ENCODE peak calls at places on chromosomes 2 and 18, in four cellular contexts. G is mucosa of descending colon; Y is CD4-positive, alpha-beta memory T cell; X is GM23248. I is an unnamed sample.

GRCh38 chr2:110679337-110679707 is 1.5 kb upstream of the BUB1 start:
- DNase-seq in G (no peak), Y (no peak), X (peak; percentile 27), I (no peak)

GRCh38 chr18:32093106-32093511 is 1.4 kb downstream of the RNF138 start:
- DNase-seq in G (peak; percentile 75), Y (peak; percentile 47), X (peak; percentile 86), I (peak; percentile 68)

GRCh38 chr18:57819671-57820460 is 16.8 kb upstream of the ATP8B1 start:
- DNase-seq in G (no peak), Y (no peak), X (peak; percentile 82), I (peak; percentile 79)

GRCh38 chr18:3447035-3447894 is 2.7 kb upstream of the TGIF1 start:
- DNase-seq in G (peak; percentile 68), Y (no peak), X (peak; percentile 83), I (peak; percentile 77)

GRCh38 chr2:181438298-181438697 is 18.9 kb upstream of the ITGA4 start:
- DNase-seq in G (no peak), Y (no peak), X (no peak), I (no peak)

GRCh38 chr2:223313101-223313500 is 261.1 kb downstream of the KCNE4 start:
- DNase-seq in G (no peak), Y (no peak), X (no peak), I (no peak)

GRCh38 chr2:216004408-216005283 is 8.7 kb downstream of the MREG start:
- DNase-seq in G (no peak), Y (no peak), X (no peak), I (no peak)

GRCh38 chr2:86790134-86790827 is 432 bp downstream of the CD8A start:
- DNase-seq in G (no peak), Y (no peak), X (peak; percentile 27), I (no peak)

GRCh38 chr2:177322801-177323261 is 58.3 kb upstream of the NFE2L2 start:
- DNase-seq in G (no peak), Y (no peak), X (no peak), I (no peak)

GRCh38 chr18:74478876-74479275 is 17.3 kb upstream of the CNDP2 start:
- DNase-seq in G (no peak), Y (no peak), X (no peak), I (no peak)

GRCh38 chr2:57698935-57699449 is 347.6 kb upstream of the VRK2 start:
- DNase-seq in G (no peak), Y (no peak), X (no peak), I (no peak)

GRCh38 chr2:143732931-143733330 is 603.7 kb downstream of the ARHGAP15 start:
- DNase-seq in G (no peak), Y (no peak), X (no peak), I (no peak)

GRCh38 chr2:199457147-199458016 is at the start of gene SATB2:
- DNase-seq in G (peak; percentile 65), Y (no peak), X (peak; percentile 90), I (peak; percentile 84)

GRCh38 chr2:232942831-232943230 is 70.2 kb downstream of the NGEF start:
- DNase-seq in G (no peak), Y (no peak), X (peak; percentile 36), I (no peak)

GRCh38 chr2:46384457-46384815 is 87.2 kb downstream of the EPAS1 start:
- DNase-seq in G (no peak), Y (no peak), X (no peak), I (no peak)

GRCh38 chr2:222613715-222614331 is 42.1 kb downstream of the FARSB start:
- DNase-seq in G (no peak), Y (peak; percentile 15), X (peak; percentile 65), I (no peak)

GRCh38 chr2:28166956-28167355 is 225.7 kb upstream of the FOSL2 start:
- DNase-seq in G (no peak), Y (no peak), X (peak; percentile 66), I (no peak)

GRCh38 chr2:157307021-157307420 is 18.6 kb downstream of the ERMN start:
- DNase-seq in G (no peak), Y (no peak), X (peak; percentile 42), I (no peak)

GRCh38 chr2:10489842-10490555 is 41.9 kb upstream of the ODC1 start:
- DNase-seq in G (no peak), Y (no peak), X (peak; percentile 59), I (no peak)

GRCh38 chr18:61992923-61993322 is 100.1 kb upstream of the RNF152 start:
- DNase-seq in G (no peak), Y (no peak), X (peak; percentile 71), I (no peak)

GRCh38 chr2:234406085-234406484 is 90.8 kb downstream of the ARL4C start:
- DNase-seq in G (no peak), Y (no peak), X (no peak), I (no peak)

GRCh38 chr2:1935476-1935875 is 191.2 kb upstream of the PXDN start:
- DNase-seq in G (no peak), Y (no peak), X (no peak), I (no peak)

GRCh38 chr18:30177056-30177455 is 865.5 kb downstream of the DSC3 start:
- DNase-seq in G (no peak), Y (no peak), X (peak; percentile 31), I (no peak)

GRCh38 chr2:30706534-30707303 is 100.5 kb downstream of the CAPN13 start:
- DNase-seq in G (peak; percentile 62), Y (peak; percentile 63), X (peak; percentile 77), I (peak; percentile 82)

GRCh38 chr2:110748489-110748867 is 16.1 kb downstream of the ACOXL start:
- DNase-seq in G (no peak), Y (peak; percentile 49), X (no peak), I (no peak)

DNA sequence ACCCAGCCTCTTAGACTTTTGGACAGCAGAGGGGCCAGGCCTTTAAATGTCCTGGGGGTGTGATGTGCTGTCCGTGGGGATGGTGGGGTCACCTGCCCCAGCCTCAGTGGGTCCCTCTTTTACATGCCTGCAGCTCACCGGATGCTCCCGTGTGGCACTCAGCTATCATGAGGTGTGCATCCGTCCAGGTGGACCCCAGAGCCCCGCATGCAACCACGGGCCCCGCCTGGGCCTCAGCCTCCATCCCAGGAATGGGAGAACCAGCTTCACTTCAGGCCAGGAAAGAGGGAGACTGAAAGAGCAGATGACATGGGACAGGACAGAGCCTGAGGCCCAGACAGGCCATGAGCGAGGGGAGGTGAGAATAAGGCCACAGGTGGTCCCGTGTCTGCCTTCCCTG is 37.5 kb downstream of the RAMP1 start:
- DNase-seq in G (peak; percentile 15), Y (no peak), X (no peak), I (peak; percentile 70)
- H3K4me1 ChIP-seq in G (peaks cover 11% of the 10 kb centered on the region), Y (peaks cover 33% of the 10 kb centered on the region), X (peaks cover 4% of the 10 kb centered on the region), I (peaks cover 7% of the 10 kb centered on the region)

GRCh38 chr18:11986061-11986460 is 4.8 kb downstream of the IMPA2 start:
- DNase-seq in G (no peak), Y (no peak), X (no peak), I (no peak)

GRCh38 chr18:11983592-11983991 is 2.3 kb downstream of the IMPA2 start:
- DNase-seq in G (peak; percentile 66), Y (no peak), X (no peak), I (peak; percentile 48)

GRCh38 chr18:11985532-11985931 is 4.2 kb downstream of the IMPA2 start:
- DNase-seq in G (no peak), Y (no peak), X (no peak), I (peak; percentile 17)

GRCh38 chr18:11982981-11983380 is 1.7 kb downstream of the IMPA2 start:
- DNase-seq in G (no peak), Y (no peak), X (no peak), I (no peak)

GRCh38 chr18:11984091-11984490 is 2.8 kb downstream of the IMPA2 start:
- DNase-seq in G (no peak), Y (no peak), X (no peak), I (peak; percentile 59)
- H3K4me1 ChIP-seq in G (peaks cover 24% of the 10 kb centered on the region), Y (peaks cover 12% of the 10 kb centered on the region), X (peaks cover 4% of the 10 kb centered on the region), I (no peaks in the 10 kb centered on the region)

GRCh38 chr18:9531791-9532410 is 56.6 kb downstream of the RALBP1 start:
- DNase-seq in G (no peak), Y (no peak), X (peak; percentile 37), I (no peak)
- H3K4me1 ChIP-seq in G (no peaks in the 10 kb centered on the region), Y (no peaks in the 10 kb centered on the region), X (peaks cover 19% of the 10 kb centered on the region), I (no peaks in the 10 kb centered on the region)

GRCh38 chr2:127703282-127703681 is 2.0 kb downstream of the SFT2D3 start:
- DNase-seq in G (no peak), Y (no peak), X (no peak), I (no peak)

GRCh38 chr2:127701193-127701650 is at the start of gene SFT2D3:
- DNase-seq in G (peak; percentile 97), Y (peak; percentile 89), X (peak; percentile 96), I (peak; percentile 98)

GRCh38 chr2:127702395-127703009 is 1.2 kb downstream of the SFT2D3 start:
- DNase-seq in G (no peak), Y (no peak), X (no peak), I (no peak)

GRCh38 chr2:127700527-127701192 is 637 bp upstream of the SFT2D3 start:
- DNase-seq in G (peak; percentile 93), Y (no peak), X (peak; percentile 21), I (peak; percentile 82)

GRCh38 chr2:127701651-127702394 is 526 bp downstream of the SFT2D3 start:
- DNase-seq in G (peak; percentile 91), Y (peak; percentile 82), X (peak; percentile 92), I (peak; percentile 92)
- H3K4me1 ChIP-seq in G (peaks cover 32% of the 10 kb centered on the region), Y (peaks cover 42% of the 10 kb centered on the region), X (peaks cover 36% of the 10 kb centered on the region), I (no peaks in the 10 kb centered on the region)

DNA sequence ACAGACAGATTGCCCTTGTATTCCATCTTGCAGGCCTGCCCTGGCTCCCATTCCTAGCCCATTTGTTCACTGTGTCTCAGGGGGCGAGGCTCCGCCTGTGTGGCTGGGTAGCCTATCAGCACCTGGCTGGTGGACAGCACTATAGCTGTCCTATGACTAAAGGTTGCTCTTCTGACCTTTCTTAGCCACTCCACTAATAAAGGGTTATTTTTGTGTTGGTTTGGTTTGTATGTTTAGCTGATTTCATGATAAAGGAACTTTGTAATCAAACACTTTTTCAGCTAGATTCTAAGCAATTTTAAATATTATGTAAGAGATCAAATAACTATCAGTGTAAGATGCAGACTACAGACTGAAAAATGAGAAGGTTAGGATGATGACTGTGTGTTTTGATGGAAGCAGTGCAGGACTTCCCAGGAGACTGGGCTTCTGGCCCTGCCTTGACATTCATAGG is 72.2 kb downstream of the CRIM1 start:
- DNase-seq in G (peak; percentile 42), Y (no peak), X (peak; percentile 56), I (no peak)
- H3K4me1 ChIP-seq in G (peaks cover 12% of the 10 kb centered on the region), Y (no peaks in the 10 kb centered on the region), X (peaks cover 65% of the 10 kb centered on the region), I (peaks cover 13% of the 10 kb centered on the region)

DNA sequence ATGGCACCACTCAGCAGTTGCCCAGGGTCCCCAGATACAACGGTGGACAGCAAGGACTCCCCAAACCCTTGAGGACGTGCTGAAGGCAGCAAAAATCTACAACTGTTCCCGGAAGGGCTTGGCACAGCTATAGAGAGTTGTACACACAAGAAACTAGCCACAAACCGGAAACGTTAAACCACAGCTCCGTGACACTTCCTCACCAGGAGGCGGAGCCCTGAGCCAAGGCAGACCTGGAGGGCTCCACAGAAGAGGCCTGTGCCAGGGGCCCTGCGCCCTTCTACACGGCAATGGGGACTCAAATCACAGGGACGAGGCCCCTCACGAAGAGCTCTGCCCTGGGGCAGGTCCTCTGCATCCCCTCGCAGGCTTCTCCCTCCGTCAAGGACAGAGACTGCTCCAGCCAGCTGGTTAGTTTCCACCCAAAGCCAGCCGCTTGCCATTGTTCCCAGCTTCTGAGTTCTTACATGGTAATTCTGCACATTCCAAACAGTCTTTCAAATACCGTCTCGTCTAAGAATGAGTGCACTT is 133.3 kb downstream of the HDAC4 start:
- DNase-seq in G (peak; percentile 92), Y (peak; percentile 94), X (peak; percentile 89), I (peak; percentile 85)
- H3K4me1 ChIP-seq in G (peaks cover 48% of the 10 kb centered on the region), Y (peaks cover 75% of the 10 kb centered on the region), X (peaks cover 33% of the 10 kb centered on the region), I (no peaks in the 10 kb centered on the region)

I was measured in aorta.